ENCODE peak calls at places on chromosomes 6 and 20, in four cellular contexts. One of them, this sample, is unnamed.

GRCh38 chr6:156017838-156018237 is 562.2 kb upstream of the NOX3 start:
- DNase-seq in PC-3: no peak
- DNase-seq in nephron progenitor cell: no peak
- DNase-seq in astrocyte: peak
- DNase-seq in this sample: no peak

GRCh38 chr6:128098000-128098581 is 197.2 kb upstream of the THEMIS start:
- DNase-seq in PC-3: peak
- DNase-seq in nephron progenitor cell: no peak
- DNase-seq in astrocyte: peak
- DNase-seq in this sample: no peak

GRCh38 chr20:40811660-40812414 is 122.8 kb upstream of the MAFB start:
- DNase-seq in PC-3: no peak
- DNase-seq in nephron progenitor cell: no peak
- DNase-seq in astrocyte: no peak
- DNase-seq in this sample: no peak

GRCh38 chr6:42046491-42047219 is 3.7 kb upstream of the TAF8 start:
- DNase-seq in PC-3: no peak
- DNase-seq in nephron progenitor cell: no peak
- DNase-seq in astrocyte: peak
- DNase-seq in this sample: no peak

GRCh38 chr6:119172813-119173212 is 94.3 kb upstream of the FAM184A start:
- DNase-seq in PC-3: peak
- DNase-seq in nephron progenitor cell: no peak
- DNase-seq in astrocyte: no peak
- DNase-seq in this sample: no peak

GRCh38 chr6:138862491-138862890 is 66.6 kb downstream of the ECT2L start:
- DNase-seq in PC-3: no peak
- DNase-seq in nephron progenitor cell: no peak
- DNase-seq in astrocyte: no peak
- DNase-seq in this sample: no peak

GRCh38 chr6:35810831-35811698 is 5.9 kb downstream of the LHFPL5 start:
- DNase-seq in PC-3: peak
- DNase-seq in nephron progenitor cell: no peak
- DNase-seq in astrocyte: peak
- DNase-seq in this sample: no peak

GRCh38 chr6:13302751-13303667 is 25.3 kb downstream of the TBC1D7 start:
- DNase-seq in PC-3: peak
- DNase-seq in nephron progenitor cell: no peak
- DNase-seq in astrocyte: peak
- DNase-seq in this sample: peak

GRCh38 chr20:11166716-11167115 is 492.9 kb upstream of the JAG1 start:
- DNase-seq in PC-3: no peak
- DNase-seq in nephron progenitor cell: no peak
- DNase-seq in astrocyte: no peak
- DNase-seq in this sample: no peak

GRCh38 chr6:155647354-155647753 is 191.7 kb upstream of the NOX3 start:
- DNase-seq in PC-3: no peak
- DNase-seq in nephron progenitor cell: no peak
- DNase-seq in astrocyte: no peak
- DNase-seq in this sample: no peak

GRCh38 chr6:22133352-22133751 is 163.5 kb downstream of the PRL start:
- DNase-seq in PC-3: no peak
- DNase-seq in nephron progenitor cell: no peak
- DNase-seq in astrocyte: peak
- DNase-seq in this sample: no peak

GRCh38 chr6:50804283-50804682 is 14.4 kb upstream of the TFAP2B start:
- DNase-seq in PC-3: no peak
- DNase-seq in nephron progenitor cell: no peak
- DNase-seq in astrocyte: no peak
- DNase-seq in this sample: no peak

GRCh38 chr6:121319112-121319553 is 15.1 kb downstream of the TBC1D32 start:
- DNase-seq in PC-3: peak
- DNase-seq in nephron progenitor cell: no peak
- DNase-seq in astrocyte: no peak
- DNase-seq in this sample: no peak
- TF ChIP-seq CTCF in PC-3: peak
- TF ChIP-seq CTCF in nephron progenitor cell: peak
- TF ChIP-seq CTCF in astrocyte: peak
- TF ChIP-seq CTCF in this sample: peak

GRCh38 chr6:122872311-122872710 is 83.3 kb downstream of the SMPDL3A start:
- DNase-seq in PC-3: peak
- DNase-seq in nephron progenitor cell: no peak
- DNase-seq in astrocyte: no peak
- DNase-seq in this sample: no peak

GRCh38 chr6:122868137-122868536 is 79.1 kb downstream of the SMPDL3A start:
- DNase-seq in PC-3: no peak
- DNase-seq in nephron progenitor cell: no peak
- DNase-seq in astrocyte: no peak
- DNase-seq in this sample: no peak

GRCh38 chr6:122869437-122870024 is 80.5 kb downstream of the SMPDL3A start:
- DNase-seq in PC-3: peak
- DNase-seq in nephron progenitor cell: peak
- DNase-seq in astrocyte: peak
- DNase-seq in this sample: no peak

GRCh38 chr6:122871079-122871478 is 82.0 kb downstream of the SMPDL3A start:
- DNase-seq in PC-3: peak
- DNase-seq in nephron progenitor cell: no peak
- DNase-seq in astrocyte: peak
- DNase-seq in this sample: no peak
- TF ChIP-seq CTCF in PC-3: no peak
- TF ChIP-seq CTCF in nephron progenitor cell: no peak
- TF ChIP-seq CTCF in astrocyte: no peak
- TF ChIP-seq CTCF in this sample: no peak

GRCh38 chr6:16776394-16777017 is 15.2 kb upstream of the ATXN1 start:
- DNase-seq in PC-3: no peak
- DNase-seq in nephron progenitor cell: no peak
- DNase-seq in astrocyte: no peak
- DNase-seq in this sample: no peak
- TF ChIP-seq CTCF in PC-3: peak
- TF ChIP-seq CTCF in nephron progenitor cell: no peak
- TF ChIP-seq CTCF in astrocyte: no peak
- TF ChIP-seq CTCF in this sample: no peak

GRCh38 chr6:116633685-116634084 is 17.4 kb downstream of the RSPH4A start:
- DNase-seq in PC-3: peak
- DNase-seq in nephron progenitor cell: no peak
- DNase-seq in astrocyte: no peak
- DNase-seq in this sample: no peak
- TF ChIP-seq CTCF in PC-3: peak
- TF ChIP-seq CTCF in nephron progenitor cell: no peak
- TF ChIP-seq CTCF in astrocyte: peak
- TF ChIP-seq CTCF in this sample: no peak

GRCh38 chr20:18609741-18610140 is 21.9 kb downstream of the DTD1 start:
- DNase-seq in PC-3: no peak
- DNase-seq in nephron progenitor cell: no peak
- DNase-seq in astrocyte: no peak
- DNase-seq in this sample: no peak

GRCh38 chr20:18614244-18614643 is 26.4 kb downstream of the DTD1 start:
- DNase-seq in PC-3: no peak
- DNase-seq in nephron progenitor cell: no peak
- DNase-seq in astrocyte: no peak
- DNase-seq in this sample: no peak

GRCh38 chr20:18615020-18615652 is 27.3 kb downstream of the DTD1 start:
- DNase-seq in PC-3: no peak
- DNase-seq in nephron progenitor cell: no peak
- DNase-seq in astrocyte: no peak
- DNase-seq in this sample: no peak

GRCh38 chr20:18611492-18611891 is 23.6 kb downstream of the DTD1 start:
- DNase-seq in PC-3: no peak
- DNase-seq in nephron progenitor cell: no peak
- DNase-seq in astrocyte: no peak
- DNase-seq in this sample: no peak

DNA sequence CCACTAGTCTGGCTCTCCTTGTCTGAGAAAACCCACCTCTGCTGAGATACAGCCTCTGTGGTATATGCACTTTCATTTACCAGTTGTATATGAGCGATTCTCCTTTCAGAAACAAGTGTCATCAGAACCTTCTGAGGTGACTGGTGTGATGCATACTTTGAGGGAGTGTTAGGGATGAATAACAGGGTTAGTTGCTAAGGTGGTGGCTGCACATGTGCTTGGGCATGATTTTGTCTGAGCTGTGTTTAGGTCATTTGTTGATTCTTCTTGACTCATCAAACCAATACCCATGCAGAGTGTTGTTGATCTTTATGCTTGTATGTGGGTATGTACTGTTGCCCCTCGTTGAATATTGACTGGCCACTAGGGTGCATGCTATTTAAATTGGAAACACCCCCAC is 25.7 kb downstream of the DTD1 start:
- DNase-seq in PC-3: peak
- DNase-seq in nephron progenitor cell: no peak
- DNase-seq in astrocyte: no peak
- DNase-seq in this sample: no peak
- TF ChIP-seq CTCF in PC-3: peak
- TF ChIP-seq CTCF in nephron progenitor cell: no peak
- TF ChIP-seq CTCF in astrocyte: no peak
- TF ChIP-seq CTCF in this sample: no peak

GRCh38 chr20:23350007-23350854 is at the start of gene NXT1:
- DNase-seq in PC-3: peak
- DNase-seq in nephron progenitor cell: peak
- DNase-seq in astrocyte: peak
- DNase-seq in this sample: peak
- TF ChIP-seq CTCF in PC-3: peak
- TF ChIP-seq CTCF in nephron progenitor cell: no peak
- TF ChIP-seq CTCF in astrocyte: no peak
- TF ChIP-seq CTCF in this sample: no peak

DNA sequence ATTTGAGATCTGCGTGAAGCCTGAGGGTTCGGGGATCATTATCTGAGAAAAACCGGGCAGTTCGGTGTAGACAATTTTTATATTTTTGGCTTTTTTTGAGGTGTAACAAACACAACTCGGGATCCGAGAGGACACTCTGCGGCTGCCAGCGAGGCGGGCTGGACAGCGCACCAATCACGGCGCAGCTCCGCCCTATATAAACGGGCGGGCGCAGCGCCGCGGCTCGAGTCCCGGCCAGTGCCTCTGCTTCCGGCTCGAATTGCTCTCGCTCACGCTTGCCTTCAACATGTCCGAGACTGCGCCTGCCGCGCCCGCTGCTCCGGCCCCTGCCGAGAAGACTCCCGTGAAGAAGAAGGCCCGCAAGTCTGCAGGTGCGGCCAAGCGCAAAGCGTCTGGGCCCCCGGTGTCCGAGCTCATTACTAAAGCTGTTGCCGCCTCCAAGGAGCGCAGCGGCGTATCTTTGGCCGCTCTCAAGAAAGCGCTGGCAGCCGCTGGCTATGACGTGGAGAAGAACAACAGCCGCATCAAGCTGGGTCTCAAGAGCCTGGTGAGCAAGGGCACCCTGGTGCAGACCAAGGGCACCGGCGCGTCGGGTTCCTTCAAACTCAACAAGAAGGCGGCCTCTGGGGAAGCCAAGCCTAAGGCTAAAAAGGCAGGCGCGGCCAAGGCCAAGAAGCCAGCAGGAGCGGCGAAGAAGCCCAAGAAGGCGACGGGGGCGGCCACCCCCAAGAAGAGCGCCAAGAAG is 69.0 kb downstream of the HFE start:
- DNase-seq in PC-3: peak
- DNase-seq in nephron progenitor cell: peak
- DNase-seq in astrocyte: peak
- DNase-seq in this sample: peak
- TF ChIP-seq CTCF in PC-3: no peak
- TF ChIP-seq CTCF in nephron progenitor cell: no peak
- TF ChIP-seq CTCF in astrocyte: no peak
- TF ChIP-seq CTCF in this sample: no peak

GRCh38 chr6:159168536-159169192 is 536 bp upstream of the FNDC1 start:
- DNase-seq in PC-3: no peak
- DNase-seq in nephron progenitor cell: peak
- DNase-seq in astrocyte: peak
- DNase-seq in this sample: no peak
- TF ChIP-seq CTCF in PC-3: no peak
- TF ChIP-seq CTCF in nephron progenitor cell: peak
- TF ChIP-seq CTCF in astrocyte: peak
- TF ChIP-seq CTCF in this sample: no peak

DNA sequence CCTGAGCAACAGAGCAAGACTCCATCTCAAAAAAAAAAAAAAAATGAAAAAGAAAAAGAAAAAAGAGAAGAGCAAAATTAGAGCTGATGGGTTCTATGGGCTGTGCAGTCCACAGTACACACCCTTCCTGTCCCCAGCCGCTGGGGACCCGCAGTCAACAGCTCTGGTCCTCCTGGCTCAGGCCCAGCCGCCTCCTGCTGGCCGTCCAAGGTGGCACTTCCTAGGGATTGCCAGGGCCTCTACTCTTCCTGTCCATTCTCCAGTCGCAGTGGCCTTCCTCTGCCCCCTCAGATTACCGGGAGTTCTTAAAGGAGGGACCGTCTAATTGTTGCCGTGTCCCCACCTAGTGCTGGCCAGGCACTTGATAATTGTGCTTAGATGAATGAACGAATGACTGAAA is 41.7 kb downstream of the TMEM242 start:
- DNase-seq in PC-3: peak
- DNase-seq in nephron progenitor cell: no peak
- DNase-seq in astrocyte: no peak
- DNase-seq in this sample: no peak
- TF ChIP-seq CTCF in PC-3: peak
- TF ChIP-seq CTCF in nephron progenitor cell: no peak
- TF ChIP-seq CTCF in astrocyte: no peak
- TF ChIP-seq CTCF in this sample: no peak

DNA sequence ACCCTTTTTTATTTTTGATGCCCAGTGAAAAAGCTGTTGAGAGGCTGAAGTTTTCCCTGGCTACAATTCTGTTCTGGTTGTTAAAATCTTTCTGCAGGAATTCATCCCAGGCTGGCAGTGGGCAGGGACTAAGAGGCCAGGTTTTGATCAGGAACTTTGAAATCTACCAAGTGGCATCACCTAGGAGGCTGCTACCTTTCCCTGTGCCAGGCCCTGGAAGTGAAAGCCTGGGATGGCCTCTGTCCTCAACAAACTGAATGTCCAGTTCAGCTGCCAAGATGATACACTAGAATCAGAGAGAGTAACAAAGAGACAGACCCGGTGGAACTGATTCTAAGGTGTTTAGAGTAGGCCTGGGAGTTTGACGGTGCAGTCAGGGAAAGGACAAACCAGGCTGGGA is 596 bp downstream of the IYD start:
- DNase-seq in PC-3: no peak
- DNase-seq in nephron progenitor cell: no peak
- DNase-seq in astrocyte: no peak
- DNase-seq in this sample: no peak
- TF ChIP-seq CTCF in PC-3: no peak
- TF ChIP-seq CTCF in nephron progenitor cell: no peak
- TF ChIP-seq CTCF in astrocyte: no peak
- TF ChIP-seq CTCF in this sample: no peak

This sample was measured in natural killer cell.